ENCODE peak calls at places on chromosomes 6 and 20, in eight cellular contexts. G is ovary, F is fibroblast of villous mesenchyme, A is GM12865, Z is cardiac muscle cell, X is retinal pigment epithelial cell, R is ascending aorta, O is choroid plexus epithelial cell. M is an unnamed sample.

GRCh38 chr20:64214952-64215351 is 40.6 kb upstream of the PCMTD2 start:
- DNase-seq in G (no peak), F (no peak), A (no peak), Z (no peak), X (no peak), R (no peak), O (no peak), M (no peak)

GRCh38 chr6:11111769-11112437 is 378 bp upstream of the ERVFRD-1 start:
- DNase-seq in G (no peak), F (peak; percentile 57), A (no peak), Z (no peak), X (peak; percentile 93), R (no peak), O (peak; percentile 19), M (no peak)

GRCh38 chr6:31087494-31088089 is 24.8 kb downstream of the C6orf15 start:
- DNase-seq in G (peak; percentile 87), F (peak; percentile 88), A (peak; percentile 87), Z (peak; percentile 92), X (no peak), R (peak; percentile 90), O (peak; percentile 92), M (peak; percentile 81)

GRCh38 chr6:165484178-165484889 is 174.9 kb upstream of the C6orf118 start:
- DNase-seq in G (no peak), F (no peak), A (peak; percentile 70), Z (no peak), X (no peak), R (no peak), O (peak; percentile 7), M (no peak)

GRCh38 chr6:105474234-105474633 is 71.4 kb upstream of the PREP start:
- DNase-seq in G (no peak), F (no peak), A (no peak), Z (no peak), X (peak; percentile 95), R (no peak), O (peak; percentile 27), M (peak; percentile 80)

GRCh38 chr6:37131104-37131959 is 38.6 kb upstream of the PIM1 start:
- DNase-seq in G (no peak), F (peak; percentile 52), A (no peak), Z (peak; percentile 37), X (peak; percentile 99), R (peak; percentile 87), O (no peak), M (peak; percentile 39)

GRCh38 chr6:27145731-27146455 is 101.6 kb upstream of the PRSS16 start:
- DNase-seq in G (peak; percentile 59), F (peak; percentile 90), A (peak; percentile 95), Z (peak; percentile 83), X (peak; percentile 59), R (peak; percentile 91), O (peak; percentile 92), M (peak; percentile 79)

GRCh38 chr6:126337323-126337722 is 2.6 kb upstream of the CENPW start:
- DNase-seq in G (no peak), F (peak; percentile 89), A (no peak), Z (no peak), X (no peak), R (peak; percentile 68), O (peak; percentile 92), M (no peak)

GRCh38 chr20:35517125-35517524 is 12.3 kb downstream of the C20orf173 start:
- DNase-seq in G (no peak), F (no peak), A (no peak), Z (no peak), X (no peak), R (no peak), O (no peak), M (no peak)

GRCh38 chr20:59938696-59939051 is 1.4 kb downstream of the PPP1R3D start:
- DNase-seq in G (no peak), F (peak; percentile 36), A (peak; percentile 4), Z (no peak), X (no peak), R (no peak), O (peak; percentile 5), M (no peak)

GRCh38 chr6:111552999-111553398 is 52.7 kb downstream of the TRAF3IP2 start:
- DNase-seq in G (no peak), F (no peak), A (no peak), Z (no peak), X (no peak), R (no peak), O (no peak), M (no peak)

GRCh38 chr6:111761783-111762312 is 111.4 kb downstream of the FYN start:
- DNase-seq in G (no peak), F (peak; percentile 52), A (peak; percentile 64), Z (no peak), X (no peak), R (no peak), O (peak; percentile 88), M (no peak)

GRCh38 chr6:35601331-35602132 is 87.2 kb downstream of the FKBP5 start:
- DNase-seq in G (peak; percentile 40), F (peak; percentile 98), A (no peak), Z (peak; percentile 87), X (peak; percentile 94), R (peak; percentile 88), O (peak; percentile 98), M (peak; percentile 79)

GRCh38 chr6:100346203-100346602 is 118.5 kb downstream of the SIM1 start:
- DNase-seq in G (no peak), F (no peak), A (no peak), Z (no peak), X (no peak), R (no peak), O (peak; percentile 37), M (no peak)

GRCh38 chr6:67666177-67666964 is 968.7 kb upstream of the ADGRB3 start:
- DNase-seq in G (no peak), F (no peak), A (no peak), Z (no peak), X (no peak), R (no peak), O (no peak), M (no peak)

GRCh38 chr6:148027201-148027600 is 315.4 kb upstream of the SASH1 start:
- DNase-seq in G (no peak), F (no peak), A (no peak), Z (no peak), X (no peak), R (no peak), O (no peak), M (no peak)

GRCh38 chr20:61864481-61864880 is 201.2 kb downstream of the TAF4 start:
- DNase-seq in G (no peak), F (no peak), A (no peak), Z (no peak), X (no peak), R (no peak), O (no peak), M (no peak)

GRCh38 chr20:61868466-61869090 is 197.1 kb downstream of the TAF4 start:
- DNase-seq in G (no peak), F (no peak), A (no peak), Z (no peak), X (no peak), R (no peak), O (no peak), M (no peak)

GRCh38 chr20:61868006-61868405 is 197.7 kb downstream of the TAF4 start:
- DNase-seq in G (no peak), F (no peak), A (no peak), Z (no peak), X (no peak), R (no peak), O (no peak), M (no peak)

GRCh38 chr20:61865353-61865752 is 200.3 kb downstream of the TAF4 start:
- DNase-seq in G (no peak), F (no peak), A (no peak), Z (no peak), X (no peak), R (no peak), O (no peak), M (no peak)

DNA sequence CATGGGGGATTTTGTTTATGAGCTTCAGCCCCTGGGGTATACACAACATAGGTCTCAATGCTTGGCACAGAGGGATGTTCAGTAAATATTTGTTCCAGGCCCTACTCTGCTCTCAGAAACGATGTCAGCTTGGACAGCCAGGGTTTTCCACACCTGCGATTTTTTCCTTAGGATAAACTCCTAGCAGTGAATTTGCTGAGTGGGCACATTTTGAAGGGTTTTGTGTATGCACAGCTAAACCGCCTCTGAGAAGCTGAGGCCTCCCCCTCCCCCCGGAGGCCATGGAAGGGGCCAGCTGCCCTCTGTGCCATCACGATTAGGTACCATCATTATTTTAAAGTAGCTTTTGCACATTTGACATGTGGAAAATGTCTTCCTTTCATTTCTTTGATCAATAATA is 199.5 kb downstream of the TAF4 start:
- DNase-seq in G (no peak), F (no peak), A (no peak), Z (no peak), X (no peak), R (no peak), O (no peak), M (no peak)
- H3K4me3 ChIP-seq in G (no peak overlapping the region), F (no peak overlapping the region), A (no peak overlapping the region), Z (no peak overlapping the region), X (no peak overlapping the region), R (no peak overlapping the region), O (no peak overlapping the region), M (no peak overlapping the region)

GRCh38 chr6:63307581-63308246 is 12.1 kb downstream of the LGSN start:
- DNase-seq in G (no peak), F (peak; percentile 57), A (peak; percentile 78), Z (peak; percentile 55), X (peak; percentile 3), R (no peak), O (peak; percentile 70), M (no peak)
- TF ChIP-seq CTCF in G (no peak), F (peak; percentile 54), A (peak; percentile 57), Z (peak; percentile 58), X (peak; percentile 54), R (no peak), O (peak; percentile 64), M (peak; percentile 23)

DNA sequence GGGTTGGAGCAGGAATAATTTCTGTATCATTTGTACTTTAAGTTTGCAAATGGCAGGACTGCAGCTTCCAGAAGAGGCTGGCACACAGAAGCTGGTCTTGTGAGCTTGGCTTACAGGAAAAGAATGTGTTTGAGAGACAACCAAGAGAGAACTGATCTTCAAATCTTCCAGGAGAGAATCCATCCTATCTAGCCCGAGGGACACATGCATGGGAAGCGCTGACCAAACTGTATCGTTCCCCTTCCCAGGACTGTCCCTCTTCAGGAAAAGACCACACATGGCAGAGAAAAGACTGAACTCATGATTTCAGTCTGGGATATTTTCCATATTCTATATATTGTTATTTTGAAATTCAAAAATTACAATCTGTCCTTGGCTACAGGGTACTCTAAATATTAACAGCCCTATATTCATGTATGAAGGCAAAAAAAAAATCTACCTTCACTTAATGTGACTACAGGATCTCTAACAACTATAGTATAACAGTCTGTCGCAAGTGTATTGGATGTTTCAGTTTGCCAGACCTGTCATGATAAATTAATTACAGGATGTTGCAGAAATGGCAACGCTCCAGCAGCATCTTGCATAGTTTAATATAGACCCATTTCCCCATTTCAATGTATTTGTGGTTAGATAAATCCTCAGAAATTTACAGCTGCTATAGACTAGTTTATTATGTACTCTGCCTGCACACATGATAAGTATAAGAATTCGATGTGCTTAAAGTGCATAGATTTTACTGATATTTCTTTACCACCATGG is 99.4 kb downstream of the MYB start:
- DNase-seq in G (no peak), F (peak; percentile 97), A (no peak), Z (no peak), X (peak; percentile 19), R (no peak), O (no peak), M (peak; percentile 4)
- H3K4me3 ChIP-seq in G (no peak overlapping the region), F (no peak overlapping the region), A (no peak overlapping the region), Z (no peak overlapping the region), X (no peak overlapping the region), R (no peak overlapping the region), O (no peak overlapping the region), M (no peak overlapping the region)

DNA sequence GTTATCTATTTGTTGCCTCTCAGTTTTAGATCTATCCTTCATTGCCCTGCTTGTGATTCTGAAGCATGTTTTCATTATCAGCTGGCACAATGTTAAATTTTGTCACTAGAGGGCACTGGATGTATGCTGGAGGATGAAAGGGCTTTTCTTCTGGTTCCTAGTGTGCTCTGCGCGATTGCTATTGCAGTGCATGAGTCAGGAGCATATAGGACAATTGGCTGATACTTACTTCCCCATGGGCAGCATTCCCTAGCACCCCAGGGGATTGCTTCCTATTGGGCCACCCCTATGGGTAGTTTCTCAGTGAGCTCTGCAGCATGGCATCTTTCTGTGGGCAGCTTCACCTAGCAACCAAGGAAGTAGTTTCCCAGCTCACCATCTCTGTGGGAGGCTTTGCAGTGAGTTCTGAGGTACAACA is 280.3 kb upstream of the SYNCRIP start:
- DNase-seq in G (peak; percentile 33), F (peak; percentile 33), A (peak; percentile 61), Z (peak; percentile 74), X (peak; percentile 21), R (peak; percentile 62), O (peak; percentile 64), M (peak; percentile 23)
- TF ChIP-seq CTCF in G (peak; percentile 69), F (peak; percentile 54), A (peak; percentile 68), Z (peak; percentile 51), X (peak; percentile 71), R (peak; percentile 56), O (peak; percentile 60), M (peak; percentile 68)

M was measured in astrocyte of the cerebellum.